ENCODE peak calls at places on chromosomes 4 and X, in five cellular contexts. O is aorta, U is endothelial cell of umbilical vein, B is heart right ventricle, S is IMR-90. Q is an unnamed sample. For H3K36me3 and H3K4me1, the result is how much of the 10 kb centered on the place peaks cover.

GRCh38 chrX:50100188-50100587 is 100.6 kb downstream of the AKAP4 start:
- DNase-seq in S (no peak), U (peak), B (no peak), O (no peak), Q (no peak)

GRCh38 chrX:100928660-100929613 is at the start of gene XKRX:
- DNase-seq in B (peak), U (peak), O (peak), S (no peak), Q (peak)

GRCh38 chr4:116027311-116027710 is 913.9 kb upstream of the NDST4 start:
- DNase-seq in O (no peak), B (no peak), S (no peak), U (peak), Q (no peak)

GRCh38 chrX:29721152-29721551 is 494.2 kb upstream of the MAGEB2 start:
- DNase-seq in B (no peak), U (no peak), S (no peak), O (no peak), Q (no peak)

GRCh38 chrX:48695524-48695875 is 1.0 kb upstream of the SUV39H1 start:
- DNase-seq in B (no peak), O (no peak), S (peak), U (no peak), Q (no peak)

GRCh38 chr4:151928112-151928511 is 167.3 kb upstream of the GATB start:
- DNase-seq in U (no peak), B (no peak), O (no peak), S (no peak), Q (no peak)

GRCh38 chr4:183333983-183334382 is 11.8 kb upstream of the CLDN24 start:
- DNase-seq in O (no peak), U (peak), B (no peak), S (peak), Q (no peak)

GRCh38 chr4:82801910-82802521 is 3.4 kb upstream of the SCD5 start:
- DNase-seq in S (peak), O (no peak), U (peak), B (no peak), Q (peak)

GRCh38 chrX:15497865-15498264 is 2.7 kb upstream of the BMX start:
- DNase-seq in U (peak), O (no peak), B (peak), S (peak), Q (peak)

GRCh38 chr4:185219551-185220344 is 10.3 kb downstream of the SNX25 start:
- DNase-seq in S (peak), O (no peak), B (peak), U (peak), Q (no peak)

GRCh38 chr4:101279377-101279871 is 67.9 kb downstream of the PPP3CA start:
- DNase-seq in U (peak), O (no peak), B (peak), S (peak), Q (no peak)

GRCh38 chrX:110131031-110131430 is 128.1 kb downstream of the TMEM164 start:
- DNase-seq in B (no peak), U (no peak), O (no peak), S (no peak), Q (no peak)

GRCh38 chr4:26871611-26872010 is 11.0 kb downstream of the STIM2 start:
- DNase-seq in O (no peak), B (no peak), U (no peak), S (peak), Q (no peak)

GRCh38 chrX:10602646-10603045 is 17.7 kb downstream of the MID1 start:
- DNase-seq in U (no peak), S (no peak), O (no peak), B (no peak), Q (no peak)

GRCh38 chrX:22039541-22039940 is 7.4 kb downstream of the PHEX start:
- DNase-seq in B (no peak), S (no peak), O (no peak), U (no peak), Q (no peak)

GRCh38 chr4:100555791-100556190 is 38.0 kb upstream of the EMCN start:
- DNase-seq in B (no peak), U (peak), S (no peak), O (no peak), Q (no peak)

GRCh38 chrX:154383359-154384283 is 4.5 kb downstream of the EMD start:
- DNase-seq in S (no peak), B (no peak), O (no peak), U (no peak), Q (no peak)

GRCh38 chr4:133151301-133151680 is 2.2 kb downstream of the PCDH10 start:
- DNase-seq in S (no peak), O (peak), U (peak), B (no peak), Q (no peak)

GRCh38 chr4:26252349-26252748 is 68.5 kb upstream of the RBPJ start:
- DNase-seq in O (no peak), U (no peak), S (no peak), B (no peak), Q (no peak)

GRCh38 chrX:107710617-107711391 is 64.8 kb downstream of the TSC22D3 start:
- DNase-seq in U (peak), B (peak), S (peak), O (no peak), Q (peak)

GRCh38 chrX:49171752-49172279 is at the start of gene PLP2:
- DNase-seq in U (peak), B (no peak), O (peak), S (peak), Q (peak)

GRCh38 chrX:115413246-115413878 is 123.8 kb downstream of the LUZP4 start:
- DNase-seq in S (peak), B (no peak), O (no peak), U (peak), Q (no peak)

GRCh38 chr4:66636321-66636720 is 909.0 kb downstream of the CENPC start:
- DNase-seq in O (no peak), S (no peak), B (no peak), U (no peak), Q (no peak)

GRCh38 chrX:10128386-10128785 is 28.4 kb upstream of the CLCN4 start:
- DNase-seq in O (peak), S (no peak), B (no peak), U (no peak), Q (no peak)

GRCh38 chr4:61380865-61381264 is 180.7 kb downstream of the ADGRL3 start:
- DNase-seq in S (no peak), O (no peak), B (no peak), U (no peak), Q (no peak)

GRCh38 chrX:28398352-28398751 is 188.9 kb upstream of the IL1RAPL1 start:
- DNase-seq in U (peak), B (no peak), O (no peak), S (no peak), Q (no peak)

GRCh38 chrX:103376118-103376978 is at the start of gene BEX3:
- DNase-seq in U (peak), B (peak), S (peak), O (peak), Q (peak)

GRCh38 chrX:57640674-57641016 is 39.4 kb downstream of the NLRP2B start:
- DNase-seq in O (no peak), B (no peak), S (no peak), U (no peak), Q (no peak)

GRCh38 chrX:105315301-105315700 is 94.8 kb upstream of the TEX13A start:
- DNase-seq in U (no peak), O (no peak), B (no peak), S (peak), Q (no peak)

GRCh38 chr4:175306436-175306835 is 388.3 kb downstream of the ADAM29 start:
- DNase-seq in O (no peak), B (no peak), U (no peak), S (no peak), Q (no peak)

GRCh38 chrX:33434256-33435092 is 223.1 kb upstream of the DMD start:
- DNase-seq in S (peak), U (peak), B (peak), O (no peak), Q (peak)

GRCh38 chr4:41718907-41719306 is 29.6 kb downstream of the PHOX2B start:
- DNase-seq in S (peak), O (no peak), U (no peak), B (no peak), Q (no peak)

GRCh38 chr4:18404642-18405041 is 383.1 kb upstream of the LCORL start:
- DNase-seq in S (no peak), B (no peak), U (peak), O (no peak), Q (no peak)

GRCh38 chr4:189022441-189023035 is 883.3 kb downstream of the TRIML1 start:
- DNase-seq in U (no peak), S (peak), O (no peak), B (no peak), Q (no peak)

GRCh38 chr4:99824070-99824599 is 7.5 kb downstream of the DAPP1 start:
- DNase-seq in S (no peak), O (no peak), B (no peak), U (no peak), Q (no peak)

GRCh38 chrX:107733686-107734085 is 41.9 kb downstream of the TSC22D3 start:
- DNase-seq in S (no peak), U (no peak), O (peak), B (no peak), Q (no peak)

GRCh38 chr4:66294626-66295025 is 624.3 kb upstream of the EPHA5 start:
- DNase-seq in S (no peak), O (no peak), U (no peak), B (no peak), Q (no peak)

GRCh38 chrX:40127052-40127451 is 29.3 kb upstream of the BCOR start:
- DNase-seq in U (no peak), S (no peak), B (no peak), O (no peak), Q (no peak)

GRCh38 chrX:131728295-131729145 is 184.6 kb downstream of the OR13H1 start:
- DNase-seq in S (peak), B (no peak), O (no peak), U (no peak), Q (no peak)

GRCh38 chr4:141706445-141706844 is 70.1 kb downstream of the IL15 start:
- DNase-seq in B (no peak), O (no peak), U (no peak), S (no peak), Q (no peak)

GRCh38 chr4:141703497-141703896 is 67.1 kb downstream of the IL15 start:
- DNase-seq in O (no peak), U (no peak), S (no peak), B (no peak), Q (no peak)

GRCh38 chr4:141702472-141703182 is 66.2 kb downstream of the IL15 start:
- DNase-seq in B (no peak), O (no peak), S (peak), U (peak), Q (no peak)

GRCh38 chr4:141705747-141706377 is 69.5 kb downstream of the IL15 start:
- DNase-seq in B (no peak), U (no peak), S (no peak), O (no peak), Q (no peak)

DNA sequence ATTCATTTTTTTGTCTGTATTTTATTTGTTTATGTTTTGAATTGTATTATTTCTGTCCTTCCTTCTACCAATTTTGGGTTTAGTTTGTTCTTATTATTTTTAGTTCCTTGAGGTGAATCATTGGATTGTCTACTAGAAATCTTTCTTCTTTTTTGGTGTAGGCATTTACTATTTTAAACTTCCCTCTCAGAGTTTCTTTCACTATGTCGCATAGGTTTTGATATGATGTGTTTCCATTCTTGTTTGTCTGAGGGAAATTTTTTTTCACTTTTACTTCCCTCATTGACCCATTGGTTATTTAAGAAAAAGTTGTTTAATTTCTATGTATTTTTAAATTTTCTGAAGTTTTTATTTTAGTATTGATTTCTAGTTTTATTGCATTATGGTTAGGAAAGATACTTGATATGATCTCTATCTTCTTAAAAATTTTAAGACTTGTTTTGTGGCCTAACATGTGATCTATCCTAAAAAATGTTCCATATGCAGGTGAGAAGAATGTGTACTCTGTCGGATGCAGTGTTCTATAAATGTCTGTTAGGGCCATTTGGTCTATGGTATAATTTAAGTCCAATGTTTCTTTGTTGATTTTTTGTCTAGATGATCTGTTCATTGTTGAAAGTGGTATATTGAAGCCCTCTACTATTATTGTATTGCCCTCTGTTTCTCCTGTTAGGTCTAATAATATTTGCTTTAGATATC is 68.8 kb downstream of the IL15 start:
- DNase-seq in U (no peak), B (no peak), O (no peak), S (no peak), Q (no peak)
- H3K36me3 ChIP-seq in U (under half), B (under half), O (under half), S (under half), Q (under half)

GRCh38 chrX:139828830-139829229 is 104.0 kb downstream of the ATP11C start:
- DNase-seq in B (no peak), S (no peak), O (no peak), U (no peak), Q (no peak)

GRCh38 chrX:139828037-139828436 is 104.8 kb downstream of the ATP11C start:
- DNase-seq in U (peak), O (no peak), S (no peak), B (no peak), Q (no peak)

GRCh38 chrX:139826065-139827044 is 106.5 kb downstream of the ATP11C start:
- DNase-seq in U (peak), O (no peak), B (no peak), S (peak), Q (no peak)

GRCh38 chrX:139823806-139824205 is 109.0 kb downstream of the ATP11C start:
- DNase-seq in S (peak), O (no peak), U (no peak), B (no peak), Q (peak)

DNA sequence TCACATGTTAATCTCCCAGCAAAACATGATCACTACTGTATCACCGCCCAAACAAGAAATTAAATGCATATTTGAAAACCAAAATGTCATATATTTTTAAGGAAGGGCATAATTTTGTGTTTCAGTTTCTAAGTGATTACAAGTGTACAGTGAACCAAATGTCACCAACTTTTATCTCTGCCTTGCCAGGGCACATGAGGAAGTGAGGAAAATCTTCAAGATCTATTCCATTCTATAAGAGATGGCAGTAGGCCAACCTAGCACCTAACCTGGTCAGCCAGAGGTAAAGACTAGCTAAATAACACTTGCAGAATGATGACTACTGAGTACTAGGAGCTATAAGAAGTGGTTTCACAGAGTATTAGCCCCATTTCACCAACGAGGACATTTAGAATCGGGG is 107.2 kb downstream of the ATP11C start:
- DNase-seq in O (no peak), U (no peak), B (no peak), S (no peak), Q (no peak)
- H3K4me1 ChIP-seq in O (under half), U (under half), B (under half), S (under half), Q (under half)

GRCh38 chr4:124883642-124884041 is 171.1 kb upstream of the ANKRD50 start:
- DNase-seq in U (peak), B (no peak), S (peak), O (no peak), Q (no peak)

GRCh38 chr4:124887738-124888137 is 175.2 kb upstream of the ANKRD50 start:
- DNase-seq in S (no peak), O (no peak), U (no peak), B (no peak), Q (no peak)

GRCh38 chr4:124879195-124879594 is 166.7 kb upstream of the ANKRD50 start:
- DNase-seq in B (no peak), S (no peak), U (no peak), O (no peak), Q (no peak)

DNA sequence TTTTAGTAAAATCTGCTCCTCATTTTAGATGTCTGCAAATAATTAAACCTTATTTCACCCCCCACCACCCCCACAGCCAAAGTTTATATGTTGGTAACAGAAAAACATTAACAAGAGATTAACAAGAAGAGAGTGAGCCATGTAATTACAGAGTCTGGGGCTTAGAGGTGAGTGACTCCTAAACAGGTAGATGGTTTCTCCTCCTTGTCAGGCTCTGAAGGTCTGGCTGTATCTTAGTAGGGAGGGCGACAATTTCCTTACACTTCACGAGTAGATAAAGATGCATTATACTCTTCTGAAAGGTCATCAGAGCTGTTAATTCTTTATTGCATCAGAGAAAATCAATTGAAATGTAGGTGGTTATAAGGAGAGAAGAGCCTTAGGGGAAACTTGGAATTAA is 171.8 kb upstream of the ANKRD50 start:
- DNase-seq in O (no peak), B (no peak), U (no peak), S (no peak), Q (no peak)
- H3K36me3 ChIP-seq in O (under half), B (under half), U (under half), S (under half), Q (under half)

GRCh38 chrX:45803383-45803921 is 602.8 kb upstream of the DIPK2B start:
- DNase-seq in O (no peak), U (peak), B (no peak), S (peak), Q (no peak)

GRCh38 chrX:45806410-45807121 is 605.9 kb upstream of the DIPK2B start:
- DNase-seq in S (peak), B (no peak), O (no peak), U (peak), Q (no peak)

GRCh38 chrX:45811307-45811706 is 610.6 kb upstream of the DIPK2B start:
- DNase-seq in O (no peak), U (no peak), B (no peak), S (no peak), Q (no peak)

GRCh38 chrX:45807572-45808425 is 607.1 kb upstream of the DIPK2B start:
- DNase-seq in S (peak), O (no peak), B (no peak), U (peak), Q (no peak)
- H3K4me1 ChIP-seq in S (under half), O (under half), B (under half), U (under half), Q (under half)

GRCh38 chr4:6876440-6876839 is 33.2 kb upstream of the TBC1D14 start:
- DNase-seq in B (no peak), U (no peak), O (no peak), S (peak), Q (no peak)
- H3K36me3 ChIP-seq in B (half or more), U (under half), O (under half), S (half or more), Q (half or more)

DNA sequence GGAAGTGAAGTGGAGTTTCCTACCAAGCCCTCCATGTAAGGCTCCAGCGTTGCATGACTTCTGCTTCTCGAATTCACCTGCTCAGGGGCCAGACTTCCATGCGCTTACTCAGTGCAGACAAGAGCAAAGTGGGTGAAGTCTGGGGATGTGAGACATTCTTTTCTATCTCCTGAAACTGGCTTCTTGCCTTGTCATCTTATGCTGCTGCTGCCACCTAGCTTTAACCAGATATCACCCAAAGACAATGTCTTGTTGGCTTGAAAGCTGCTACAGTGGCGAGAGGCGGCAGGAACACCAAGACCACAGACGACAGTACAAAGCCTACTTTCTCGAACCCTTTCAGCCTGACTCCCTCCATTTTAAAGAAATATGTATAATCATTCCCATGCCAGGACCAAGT is 103.6 kb upstream of the ADGRG2 start:
- DNase-seq in O (no peak), B (no peak), S (peak), U (no peak), Q (no peak)
- H3K4me1 ChIP-seq in O (under half), B (under half), S (under half), U (under half), Q (under half)

GRCh38 chrX:143701460-143701859 is 19.1 kb downstream of the SPANXN2 start:
- DNase-seq in S (no peak), B (no peak), U (no peak), O (no peak), Q (no peak)
- H3K36me3 ChIP-seq in S (under half), B (under half), U (under half), O (under half), Q (under half)

GRCh38 chr4:52838729-52839722 is 23.1 kb upstream of the RASL11B start:
- DNase-seq in O (no peak), U (no peak), S (no peak), B (peak), Q (no peak)
- H3K4me1 ChIP-seq in O (under half), U (under half), S (under half), B (half or more), Q (under half)

Q was measured in tibial artery.